ENCODE peak calls at places on chromosomes 2 and 18, in six cellular contexts. D, N, L, J, W and U are unnamed samples.

GRCh38 chr2:98637401-98638144 is 29.2 kb downstream of the UNC50 start:
- DNase-seq in L (no peak), J (no peak), D (no peak), W (no peak), N (no peak), U (no peak)

GRCh38 chr2:172249336-172249735 is 146.6 kb upstream of the DLX2 start:
- DNase-seq in J (peak), L (no peak), D (peak), N (no peak), W (no peak), U (no peak)

GRCh38 chr2:73956211-73956865 is 28.4 kb upstream of the TET3 start:
- DNase-seq in W (no peak), D (no peak), L (no peak), N (no peak), J (no peak), U (no peak)

GRCh38 chr2:20614201-20615045 is 36.5 kb downstream of the HS1BP3 start:
- DNase-seq in L (no peak), N (no peak), J (peak), D (peak), W (no peak), U (no peak)

GRCh38 chr2:236239276-236240065 is 24.7 kb downstream of the ASB18 start:
- DNase-seq in J (no peak), N (no peak), L (no peak), W (no peak), D (no peak), U (peak)

GRCh38 chr18:79445740-79446566 is 50.2 kb downstream of the NFATC1 start:
- DNase-seq in D (no peak), W (no peak), J (no peak), N (no peak), L (no peak), U (no peak)

GRCh38 chr2:127683766-127684165 is 8.4 kb upstream of the LIMS2 start:
- DNase-seq in W (no peak), D (no peak), L (peak), N (no peak), J (no peak), U (peak)

GRCh38 chr2:17869128-17869527 is 9.3 kb upstream of the KCNS3 start:
- DNase-seq in W (no peak), J (peak), L (no peak), D (peak), N (peak), U (peak)

GRCh38 chr2:143705108-143705686 is 576.0 kb downstream of the ARHGAP15 start:
- DNase-seq in J (peak), N (no peak), L (no peak), W (no peak), D (peak), U (no peak)

GRCh38 chr18:72652990-72653593 is 109.0 kb upstream of the CBLN2 start:
- DNase-seq in J (peak), L (no peak), N (no peak), W (no peak), D (peak), U (peak)

GRCh38 chr2:41709702-41710599 is 337.9 kb upstream of the PKDCC start:
- DNase-seq in N (no peak), D (peak), W (no peak), J (no peak), L (no peak), U (no peak)

GRCh38 chr2:3159801-3160545 is 217.6 kb downstream of the EIPR1 start:
- DNase-seq in N (no peak), D (no peak), L (no peak), W (no peak), J (no peak), U (no peak)

GRCh38 chr2:105573910-105574655 is 170.6 kb upstream of the NCK2 start:
- DNase-seq in W (no peak), L (no peak), N (no peak), J (no peak), D (no peak), U (no peak)

GRCh38 chr2:95077893-95078603 is 43.6 kb downstream of the MRPS5 start:
- DNase-seq in D (no peak), J (no peak), W (no peak), L (no peak), N (no peak), U (no peak)

GRCh38 chr2:20300656-20301055 is 50.0 kb downstream of the PUM2 start:
- DNase-seq in D (no peak), L (no peak), W (no peak), N (no peak), J (no peak), U (no peak)

GRCh38 chr2:103401621-103402020 is 639.8 kb downstream of the TMEM182 start:
- DNase-seq in W (no peak), L (no peak), N (no peak), D (peak), J (peak), U (peak)

GRCh38 chr2:201220102-201220570 is 37.2 kb downstream of the CASP10 start:
- DNase-seq in D (no peak), N (no peak), L (no peak), W (no peak), J (no peak), U (no peak)

GRCh38 chr2:151826737-151827157 is 1.5 kb downstream of the ARL5A start:
- DNase-seq in W (no peak), D (peak), N (no peak), J (peak), L (no peak), U (no peak)

GRCh38 chr2:168649105-168649504 is 153.3 kb upstream of the NOSTRIN start:
- DNase-seq in J (no peak), W (no peak), L (no peak), N (no peak), D (no peak), U (no peak)

GRCh38 chr2:67260348-67261277 is 136.5 kb upstream of the ETAA1 start:
- DNase-seq in J (peak), D (peak), L (peak), N (no peak), W (no peak), U (peak)

GRCh38 chr2:25230128-25230527 is 61.7 kb upstream of the POMC start:
- DNase-seq in N (no peak), D (no peak), L (no peak), W (no peak), J (no peak), U (no peak)